ENCODE peak calls at places on chromosomes 7 and 10, in nine cellular contexts. W, D, J, Y, X, Q, U, C and B are unnamed samples.

GRCh38 chr7:91164948-91165845 is 99.0 kb upstream of the FZD1 start:
- DNase-seq in Q (no peak), W (no peak), C (no peak), Y (no peak), U (no peak), X (no peak), J (no peak), D (no peak), B (no peak)

GRCh38 chr10:2978111-2978510 is 89.2 kb upstream of the PFKP start:
- DNase-seq in Y (no peak), D (peak; percentile 67), Q (no peak), X (no peak), U (peak; percentile 56), J (no peak), C (peak; percentile 11), W (no peak), B (no peak)

GRCh38 chr10:2899246-2899645 is 168.1 kb upstream of the PFKP start:
- DNase-seq in C (no peak), Y (no peak), X (no peak), W (no peak), U (no peak), J (no peak), Q (no peak), D (no peak), B (no peak)

GRCh38 chr10:38094923-38095574 is 912 bp downstream of the ZNF37A start:
- DNase-seq in W (no peak), U (no peak), J (no peak), Q (no peak), Y (no peak), X (peak; percentile 20), D (no peak), C (peak; percentile 2), B (no peak)

GRCh38 chr7:139993169-139993568 is 69.6 kb downstream of the PARP12 start:
- DNase-seq in J (no peak), Q (no peak), U (no peak), C (no peak), D (no peak), Y (no peak), W (no peak), X (no peak), B (no peak)

GRCh38 chr7:73556208-73557107 is 1.0 kb downstream of the BCL7B start:
- DNase-seq in W (no peak), Q (no peak), U (no peak), C (no peak), X (no peak), J (no peak), Y (no peak), D (no peak), B (no peak)

GRCh38 chr7:140696024-140696678 is 357 bp upstream of the NDUFB2 start:
- DNase-seq in D (peak; percentile 97), W (peak; percentile 97), X (peak; percentile 97), Q (peak; percentile 96), J (peak; percentile 95), Y (peak; percentile 97), U (peak; percentile 81), C (no peak), B (peak; percentile 97)

GRCh38 chr7:35624299-35625186 is 70.4 kb downstream of the HERPUD2 start:
- DNase-seq in J (no peak), U (peak; percentile 31), D (peak; percentile 67), C (peak; percentile 44), Q (peak; percentile 28), Y (no peak), X (peak; percentile 36), W (no peak), B (no peak)

GRCh38 chr10:51074238-51075028 is at the start of gene PRKG1:
- DNase-seq in J (peak; percentile 84), Y (peak; percentile 72), X (peak; percentile 85), Q (peak; percentile 77), D (peak; percentile 77), W (peak; percentile 81), U (peak; percentile 5), C (no peak), B (peak; percentile 89)

GRCh38 chr7:96720843-96721242 is 11.2 kb upstream of the SEM1 start:
- DNase-seq in Q (no peak), J (no peak), W (no peak), Y (no peak), C (no peak), U (no peak), X (no peak), D (peak; percentile 16), B (no peak)

GRCh38 chr7:131466735-131467365 is 89.6 kb downstream of the PODXL start:
- DNase-seq in U (no peak), W (no peak), X (no peak), D (no peak), C (no peak), Y (no peak), J (no peak), Q (no peak), B (no peak)

GRCh38 chr7:131467788-131468187 is 88.6 kb downstream of the PODXL start:
- DNase-seq in U (no peak), D (no peak), W (no peak), Q (no peak), C (no peak), J (no peak), Y (no peak), X (no peak), B (no peak)

GRCh38 chr7:131476740-131477139 is 79.7 kb downstream of the PODXL start:
- DNase-seq in U (no peak), W (no peak), X (no peak), D (no peak), Y (no peak), J (no peak), C (no peak), Q (no peak), B (no peak)

DNA sequence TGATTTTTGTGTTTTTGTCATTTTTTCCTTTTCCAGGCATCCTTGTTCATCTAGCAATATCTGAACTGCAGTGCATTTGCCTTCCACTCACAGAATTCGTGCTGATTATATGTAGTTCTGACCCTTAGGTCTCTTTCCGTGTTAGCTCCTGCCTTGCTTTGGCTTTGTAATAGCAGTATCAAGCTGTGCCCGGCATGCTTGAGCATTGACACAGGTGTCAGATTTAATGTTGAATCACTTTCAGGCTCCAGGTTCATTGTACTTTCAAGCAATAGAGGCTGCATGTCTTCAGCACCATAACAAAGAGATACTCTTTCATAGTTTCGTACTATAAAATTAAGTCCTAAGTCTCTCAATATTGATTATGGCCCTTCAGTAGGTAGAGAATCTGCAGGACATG is 84.8 kb downstream of the PODXL start:
- DNase-seq in U (no peak), C (no peak), Y (no peak), D (no peak), Q (no peak), X (no peak), J (no peak), W (no peak), B (no peak)
- H3K36me3 ChIP-seq in U (peaks cover 13% of the 10 kb centered on the region), C (peaks cover 55% of the 10 kb centered on the region), Y (no peaks in the 10 kb centered on the region), D (no peaks in the 10 kb centered on the region), Q (peaks cover 83% of the 10 kb centered on the region), X (peaks cover 10% of the 10 kb centered on the region), J (peaks cover 39% of the 10 kb centered on the region), W (no peaks in the 10 kb centered on the region), B (no peaks in the 10 kb centered on the region)

GRCh38 chr10:91226093-91226492 is 5.6 kb downstream of the PCGF5 start:
- DNase-seq in D (no peak), J (no peak), W (no peak), Q (no peak), Y (no peak), U (no peak), C (no peak), X (no peak), B (no peak)

GRCh38 chr10:91229683-91230082 is 9.2 kb downstream of the PCGF5 start:
- DNase-seq in Y (no peak), J (no peak), C (no peak), U (no peak), D (no peak), Q (no peak), W (no peak), X (no peak), B (no peak)

DNA sequence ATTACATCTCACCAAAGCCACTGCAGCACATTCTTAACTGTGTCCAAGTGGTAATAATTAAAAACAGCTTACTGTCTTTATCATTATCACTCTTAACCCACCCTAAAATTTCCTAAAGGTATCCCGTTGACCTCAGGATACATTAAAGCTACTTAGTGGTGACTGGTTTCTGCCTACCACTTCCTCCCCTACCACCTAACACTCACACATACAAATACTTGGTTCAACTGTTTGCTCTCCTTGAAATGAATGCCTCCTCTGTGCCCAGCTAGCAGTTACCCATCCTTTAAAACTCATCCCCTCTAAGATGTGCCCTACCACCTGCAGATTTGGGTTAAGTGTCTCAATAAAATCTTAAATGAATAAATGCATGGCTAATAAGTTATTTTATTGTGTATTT is 7.1 kb downstream of the PCGF5 start:
- DNase-seq in C (no peak), D (no peak), Q (no peak), Y (no peak), J (no peak), W (no peak), U (no peak), X (no peak), B (no peak)
- H3K36me3 ChIP-seq in C (peaks cover 13% of the 10 kb centered on the region), D (no peaks in the 10 kb centered on the region), Q (peaks cover 10% of the 10 kb centered on the region), Y (no peaks in the 10 kb centered on the region), J (peaks cover 10% of the 10 kb centered on the region), W (no peaks in the 10 kb centered on the region), U (peaks cover 9% of the 10 kb centered on the region), X (no peaks in the 10 kb centered on the region), B (no peaks in the 10 kb centered on the region)

GRCh38 chr7:71511361-71511807 is 379.4 kb downstream of the GALNT17 start:
- DNase-seq in U (no peak), Q (no peak), D (no peak), W (no peak), C (no peak), Y (no peak), J (no peak), X (no peak), B (no peak)

GRCh38 chr7:71504697-71505441 is 372.9 kb downstream of the GALNT17 start:
- DNase-seq in Q (no peak), J (no peak), D (no peak), C (no peak), W (no peak), X (no peak), U (no peak), Y (no peak), B (no peak)

GRCh38 chr7:71509381-71509780 is 377.4 kb downstream of the GALNT17 start:
- DNase-seq in Y (no peak), Q (no peak), X (no peak), D (no peak), W (no peak), C (no peak), U (no peak), J (no peak), B (no peak)

GRCh38 chr7:71507665-71508064 is 375.7 kb downstream of the GALNT17 start:
- DNase-seq in Y (no peak), D (no peak), W (no peak), C (no peak), X (no peak), U (no peak), J (no peak), Q (no peak), B (no peak)

DNA sequence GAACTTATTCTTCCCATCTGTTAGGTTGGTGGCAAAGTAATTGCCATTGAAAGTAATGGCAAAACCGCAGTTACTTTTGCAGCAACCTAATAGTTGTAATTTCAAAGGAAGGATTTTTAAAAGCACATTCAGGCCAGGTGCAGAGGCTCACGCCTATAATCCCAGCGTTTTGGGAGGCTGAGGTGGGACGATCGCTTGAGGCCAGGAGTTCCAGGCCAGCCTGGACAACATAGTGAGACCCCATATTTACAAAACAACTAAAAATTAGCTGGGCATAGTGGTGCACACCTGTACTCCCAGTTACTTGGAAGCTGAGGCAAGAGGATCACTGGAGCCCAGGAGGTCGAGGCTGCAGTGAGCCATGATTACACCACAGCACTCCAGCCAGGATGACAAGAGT is 374.9 kb downstream of the GALNT17 start:
- DNase-seq in Q (no peak), Y (no peak), C (no peak), U (no peak), J (no peak), W (no peak), X (no peak), D (no peak), B (no peak)
- H3K36me3 ChIP-seq in Q (no peaks in the 10 kb centered on the region), Y (no peaks in the 10 kb centered on the region), C (no peaks in the 10 kb centered on the region), U (no peaks in the 10 kb centered on the region), J (no peaks in the 10 kb centered on the region), W (no peaks in the 10 kb centered on the region), X (no peaks in the 10 kb centered on the region), D (no peaks in the 10 kb centered on the region), B (no peaks in the 10 kb centered on the region)

GRCh38 chr10:87765666-87766376 is 52.2 kb downstream of the ATAD1 start:
- DNase-seq in X (no peak), U (no peak), Q (no peak), W (no peak), D (no peak), C (no peak), J (no peak), Y (no peak), B (no peak)
- H3K36me3 ChIP-seq in X (peaks cover 3% of the 10 kb centered on the region), U (peaks cover 6% of the 10 kb centered on the region), Q (peaks cover 48% of the 10 kb centered on the region), W (no peaks in the 10 kb centered on the region), D (no peaks in the 10 kb centered on the region), C (peaks cover 50% of the 10 kb centered on the region), J (peaks cover 23% of the 10 kb centered on the region), Y (no peaks in the 10 kb centered on the region), B (peaks cover 35% of the 10 kb centered on the region)